ENCODE peak calls at places on chromosomes 7 and 10, in four cellular contexts. O is upper lobe of right lung, E is Peyer's patch, V is mammary epithelial cell. S is an unnamed sample.

GRCh38 chr7:24981544-24981951 is 1.6 kb upstream of the OSBPL3 start:
- DNase-seq in E (peak), V (peak), O (peak), S (peak)

GRCh38 chr7:85833071-85833470 is 646.2 kb upstream of the SEMA3D start:
- DNase-seq in E (no peak), O (no peak), V (no peak), S (no peak)

GRCh38 chr10:108375691-108376090 is 1211.2 kb upstream of the SORCS1 start:
- DNase-seq in O (no peak), E (no peak), V (peak), S (no peak)

GRCh38 chr10:102634696-102635095 is 9.6 kb upstream of the TRIM8 start:
- DNase-seq in E (no peak), O (no peak), V (peak), S (no peak)

GRCh38 chr7:107387573-107388219 is 82.2 kb upstream of the GPR22 start:
- DNase-seq in O (no peak), E (no peak), V (no peak), S (no peak)

GRCh38 chr7:44083796-44084195 is 1.5 kb upstream of the POLM start:
- DNase-seq in E (no peak), O (no peak), V (no peak), S (no peak)

GRCh38 chr7:46079421-46079820 is 158.3 kb upstream of the IGFBP3 start:
- DNase-seq in V (no peak), O (no peak), E (no peak), S (no peak)

GRCh38 chr10:110739811-110740271 is 95.7 kb downstream of the RBM20 start:
- DNase-seq in O (no peak), V (peak), E (no peak), S (no peak)

GRCh38 chr10:38047666-38048065 is 37.2 kb downstream of the ZNF33A start:
- DNase-seq in E (no peak), O (no peak), V (no peak), S (peak)

GRCh38 chr10:22849077-22849810 is 78.6 kb upstream of the ARMC3 start:
- DNase-seq in E (peak), V (peak), O (peak), S (no peak)

GRCh38 chr10:34716958-34717357 is 98.1 kb downstream of the PARD3 start:
- DNase-seq in O (no peak), V (no peak), E (no peak), S (no peak)

GRCh38 chr10:46548781-46549090 is 7.7 kb downstream of the GPRIN2 start:
- DNase-seq in V (no peak), E (no peak), O (no peak), S (no peak)

GRCh38 chr10:61733358-61733940 is 70.7 kb downstream of the CABCOCO1 start:
- DNase-seq in V (peak), O (no peak), E (no peak), S (peak)

GRCh38 chr7:138981332-138982203 is at the start of gene KIAA1549:
- DNase-seq in V (peak), E (peak), O (peak), S (peak)

GRCh38 chr7:26574476-26574875 is 282.8 kb downstream of the SNX10 start:
- DNase-seq in O (no peak), E (no peak), V (peak), S (no peak)

GRCh38 chr7:138500892-138501291 is 40.8 kb downstream of the TRIM24 start:
- DNase-seq in E (no peak), V (no peak), O (no peak), S (no peak)

GRCh38 chr7:28190077-28190476 is 9.5 kb upstream of the JAZF1 start:
- DNase-seq in E (no peak), V (no peak), O (no peak), S (no peak)

GRCh38 chr10:17923728-17924127 is 28.0 kb upstream of the SLC39A12 start:
- DNase-seq in O (no peak), V (peak), E (no peak), S (no peak)

GRCh38 chr10:27779462-27779861 is 33.8 kb upstream of the MKX start:
- DNase-seq in O (no peak), V (no peak), E (no peak), S (no peak)

GRCh38 chr10:43420369-43421200 is 11.6 kb upstream of the HNRNPF start:
- DNase-seq in E (peak), O (peak), V (peak), S (peak)
- TF ChIP-seq CTCF in E (no peak), O (peak), V (no peak), S (peak)

DNA sequence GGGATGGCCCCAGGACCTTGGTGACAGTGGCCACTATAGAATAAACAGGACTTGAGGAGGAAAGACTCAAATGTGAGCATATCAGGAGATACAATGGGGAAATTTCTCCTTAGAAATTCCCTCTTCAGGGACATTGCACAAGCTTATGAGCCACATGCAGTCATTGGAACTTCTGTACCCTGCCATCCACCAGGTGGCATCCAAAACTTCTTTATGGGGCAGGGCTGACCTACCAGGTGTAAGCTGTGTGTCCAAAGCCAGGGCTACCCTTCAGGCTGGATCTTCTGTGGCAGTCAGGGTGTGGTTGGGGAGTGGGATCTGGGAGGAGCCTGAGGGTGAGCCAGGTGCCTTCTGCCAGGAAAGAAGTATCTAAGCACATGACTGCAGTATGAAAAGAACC is 36.6 kb upstream of the LRRC18 start:
- DNase-seq in O (no peak), V (peak), E (no peak), S (no peak)
- TF ChIP-seq CTCF in O (peak), V (no peak), E (no peak), S (peak)

DNA sequence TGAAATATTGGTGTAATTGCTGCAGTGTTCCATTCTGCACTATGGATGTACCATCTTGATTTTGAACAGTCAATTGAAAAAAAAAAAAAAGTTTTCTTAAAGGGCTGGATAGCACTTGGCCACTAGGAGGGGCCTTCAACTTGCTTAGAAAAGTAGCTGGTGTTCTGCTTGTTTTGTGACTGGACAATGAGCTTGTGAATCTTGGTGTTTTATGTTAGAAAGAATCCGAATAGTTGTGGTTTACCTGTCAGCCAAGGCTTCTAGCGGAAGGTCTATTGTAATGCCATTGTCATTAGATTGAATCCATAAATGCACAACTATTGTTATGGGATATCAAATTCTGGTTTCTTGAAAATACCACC is 77.1 kb downstream of the BMPER start:
- DNase-seq in E (no peak), O (no peak), V (peak), S (no peak)
- TF ChIP-seq CTCF in E (no peak), O (peak), V (peak), S (no peak)

DNA sequence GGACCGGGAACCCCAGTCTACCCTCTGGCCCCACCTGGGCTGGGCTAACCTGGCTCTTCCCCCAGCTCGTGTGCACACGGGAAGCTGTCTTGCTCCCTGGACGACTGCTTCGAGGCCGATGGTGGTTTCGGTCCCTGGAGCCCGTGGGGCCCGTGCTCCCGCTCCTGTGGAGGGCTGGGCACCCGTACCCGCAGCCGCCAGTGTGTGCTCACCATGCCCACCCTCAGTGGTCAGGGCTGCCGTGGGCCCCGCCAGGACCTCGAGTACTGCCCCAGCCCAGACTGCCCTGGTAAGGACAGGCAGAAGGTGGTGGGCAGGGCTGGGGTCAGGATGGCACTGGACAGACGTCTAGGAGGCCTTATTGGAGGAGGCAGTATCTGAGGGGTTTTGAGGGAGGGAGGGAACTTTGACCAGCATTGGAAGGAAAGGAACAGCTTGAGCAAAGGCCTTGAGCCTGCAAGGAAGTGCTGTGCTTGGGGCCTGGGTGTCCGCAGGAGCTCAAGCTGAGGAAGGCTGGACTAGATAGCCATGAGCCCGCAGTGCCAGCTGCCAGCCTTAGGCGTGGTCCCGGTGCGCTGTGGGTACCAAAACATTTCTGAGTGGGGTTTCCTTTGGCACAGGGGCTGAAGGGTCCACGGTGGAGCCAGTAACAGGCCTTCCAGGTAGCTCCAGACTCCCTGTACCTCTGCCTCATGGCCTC is 20.2 kb upstream of the ZNF862 start:
- DNase-seq in E (no peak), V (no peak), O (no peak), S (no peak)
- TF ChIP-seq CTCF in E (no peak), V (no peak), O (no peak), S (no peak)

S was measured in GM13977.